ENCODE peak calls at places on chromosomes 12 and 14, in five cellular contexts. One of them, this sample, is unnamed.
A peak's percentile ranks its signal among the peaks of the same experiment; 100 is the strongest.

GRCh38 chr12:15701212-15701611 is 88.0 kb downstream of the EPS8 start:
- DNase-seq in activated B cell treated with CpG ODN at 0.5 μM for 24 hours: no peak
- DNase-seq in upper lobe of left lung: no peak
- DNase-seq in glutamatergic neuron: no peak
- DNase-seq in pancreas: no peak
- DNase-seq in this sample: no peak

GRCh38 chr12:4054643-4055042 is 181.4 kb upstream of the PARP11 start:
- DNase-seq in activated B cell treated with CpG ODN at 0.5 μM for 24 hours: no peak
- DNase-seq in upper lobe of left lung: no peak
- DNase-seq in glutamatergic neuron: no peak
- DNase-seq in pancreas: no peak
- DNase-seq in this sample: no peak

GRCh38 chr12:113146999-113147398 is 2.5 kb upstream of the CFAP73 start:
- DNase-seq in activated B cell treated with CpG ODN at 0.5 μM for 24 hours: no peak
- DNase-seq in upper lobe of left lung: no peak
- DNase-seq in glutamatergic neuron: no peak
- DNase-seq in pancreas: no peak
- DNase-seq in this sample: no peak

GRCh38 chr12:112368856-112369255 is 13.4 kb downstream of the HECTD4 start:
- DNase-seq in activated B cell treated with CpG ODN at 0.5 μM for 24 hours: no peak
- DNase-seq in upper lobe of left lung: no peak
- DNase-seq in glutamatergic neuron: no peak
- DNase-seq in pancreas: no peak
- DNase-seq in this sample: no peak

GRCh38 chr12:75877588-75878381 is 153.8 kb downstream of the PHLDA1 start:
- DNase-seq in activated B cell treated with CpG ODN at 0.5 μM for 24 hours: no peak
- DNase-seq in upper lobe of left lung: no peak
- DNase-seq in glutamatergic neuron: no peak
- DNase-seq in pancreas: no peak
- DNase-seq in this sample: no peak

GRCh38 chr12:76020281-76020680 is 11.3 kb downstream of the PHLDA1 start:
- DNase-seq in activated B cell treated with CpG ODN at 0.5 μM for 24 hours: no peak
- DNase-seq in upper lobe of left lung: no peak
- DNase-seq in glutamatergic neuron: no peak
- DNase-seq in pancreas: no peak
- DNase-seq in this sample: peak; percentile 85

GRCh38 chr12:130835436-130835835 is 3.6 kb downstream of the STX2 start:
- DNase-seq in activated B cell treated with CpG ODN at 0.5 μM for 24 hours: no peak
- DNase-seq in upper lobe of left lung: no peak
- DNase-seq in glutamatergic neuron: no peak
- DNase-seq in pancreas: no peak
- DNase-seq in this sample: no peak

GRCh38 chr14:23066368-23066767 is 9.0 kb upstream of the CDH24 start:
- DNase-seq in activated B cell treated with CpG ODN at 0.5 μM for 24 hours: no peak
- DNase-seq in upper lobe of left lung: no peak
- DNase-seq in glutamatergic neuron: no peak
- DNase-seq in pancreas: no peak
- DNase-seq in this sample: no peak

GRCh38 chr12:47303207-47303606 is 223.4 kb upstream of the AMIGO2 start:
- DNase-seq in activated B cell treated with CpG ODN at 0.5 μM for 24 hours: no peak
- DNase-seq in upper lobe of left lung: no peak
- DNase-seq in glutamatergic neuron: no peak
- DNase-seq in pancreas: no peak
- DNase-seq in this sample: peak; percentile 7

GRCh38 chr14:64465208-64465821 is at the start of gene AKAP5:
- DNase-seq in activated B cell treated with CpG ODN at 0.5 μM for 24 hours: peak; percentile 67
- DNase-seq in upper lobe of left lung: peak; percentile 93
- DNase-seq in glutamatergic neuron: peak; percentile 78
- DNase-seq in pancreas: peak; percentile 61
- DNase-seq in this sample: no peak

GRCh38 chr12:122981036-122981471 is 573 bp downstream of the ARL6IP4 start:
- DNase-seq in activated B cell treated with CpG ODN at 0.5 μM for 24 hours: no peak
- DNase-seq in upper lobe of left lung: no peak
- DNase-seq in glutamatergic neuron: peak; percentile 57
- DNase-seq in pancreas: no peak
- DNase-seq in this sample: no peak

GRCh38 chr14:100417466-100417865 is 94.3 kb downstream of the SLC25A47 start:
- DNase-seq in activated B cell treated with CpG ODN at 0.5 μM for 24 hours: no peak
- DNase-seq in upper lobe of left lung: no peak
- DNase-seq in glutamatergic neuron: peak; percentile 76
- DNase-seq in pancreas: peak; percentile 84
- DNase-seq in this sample: peak; percentile 88
- TF ChIP-seq CTCF in activated B cell treated with CpG ODN at 0.5 μM for 24 hours: no peak
- TF ChIP-seq CTCF in upper lobe of left lung: peak; percentile 25
- TF ChIP-seq CTCF in glutamatergic neuron: peak; percentile 49
- TF ChIP-seq CTCF in pancreas: peak; percentile 54
- TF ChIP-seq CTCF in this sample: peak; percentile 98

GRCh38 chr12:85642810-85643209 is 193.4 kb downstream of the RASSF9 start:
- DNase-seq in activated B cell treated with CpG ODN at 0.5 μM for 24 hours: no peak
- DNase-seq in upper lobe of left lung: no peak
- DNase-seq in glutamatergic neuron: no peak
- DNase-seq in pancreas: no peak
- DNase-seq in this sample: peak; percentile 79
- TF ChIP-seq CTCF in activated B cell treated with CpG ODN at 0.5 μM for 24 hours: no peak
- TF ChIP-seq CTCF in upper lobe of left lung: no peak
- TF ChIP-seq CTCF in glutamatergic neuron: no peak
- TF ChIP-seq CTCF in pancreas: no peak
- TF ChIP-seq CTCF in this sample: peak; percentile 76

GRCh38 chr12:121812921-121813896 is 9.4 kb downstream of the SETD1B start:
- DNase-seq in activated B cell treated with CpG ODN at 0.5 μM for 24 hours: no peak
- DNase-seq in upper lobe of left lung: peak; percentile 79
- DNase-seq in glutamatergic neuron: no peak
- DNase-seq in pancreas: peak; percentile 40
- DNase-seq in this sample: peak; percentile 69

GRCh38 chr12:121811434-121812319 is 7.9 kb downstream of the SETD1B start:
- DNase-seq in activated B cell treated with CpG ODN at 0.5 μM for 24 hours: peak; percentile 81
- DNase-seq in upper lobe of left lung: peak; percentile 97
- DNase-seq in glutamatergic neuron: peak; percentile 87
- DNase-seq in pancreas: peak; percentile 59
- DNase-seq in this sample: peak; percentile 57

GRCh38 chr12:121813951-121814350 is 10.1 kb downstream of the SETD1B start:
- DNase-seq in activated B cell treated with CpG ODN at 0.5 μM for 24 hours: no peak
- DNase-seq in upper lobe of left lung: no peak
- DNase-seq in glutamatergic neuron: no peak
- DNase-seq in pancreas: no peak
- DNase-seq in this sample: no peak

GRCh38 chr12:121810833-121811433 is 7.1 kb downstream of the SETD1B start:
- DNase-seq in activated B cell treated with CpG ODN at 0.5 μM for 24 hours: no peak
- DNase-seq in upper lobe of left lung: no peak
- DNase-seq in glutamatergic neuron: no peak
- DNase-seq in pancreas: no peak
- DNase-seq in this sample: no peak

DNA sequence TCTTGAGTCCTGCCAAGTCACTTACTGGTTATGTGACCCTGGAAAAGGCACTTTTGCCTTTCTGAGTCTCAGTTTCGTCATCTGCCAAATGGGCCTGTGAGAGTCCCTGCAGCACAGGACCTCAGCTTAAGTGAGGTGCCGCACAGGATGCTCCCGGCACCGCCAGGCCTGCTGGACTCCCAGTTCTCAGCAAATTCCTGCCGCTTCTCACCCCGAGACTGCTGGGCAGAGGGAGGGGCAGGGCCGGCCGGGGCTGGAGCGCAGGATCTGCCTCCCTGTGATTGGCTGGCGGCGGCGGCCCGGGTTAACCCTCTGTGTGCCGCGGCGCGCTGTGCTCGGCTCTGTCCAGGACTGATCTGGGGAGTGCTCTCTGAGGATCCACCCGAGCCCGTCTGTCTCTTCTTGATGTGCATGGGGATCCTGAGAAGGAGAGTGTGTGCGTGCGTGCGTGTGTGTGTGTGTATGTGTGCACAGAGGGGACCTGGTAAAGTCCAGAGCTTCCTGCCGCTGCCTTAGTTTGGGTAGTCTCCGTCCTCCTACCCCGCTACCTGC is 8.6 kb downstream of the SETD1B start:
- DNase-seq in activated B cell treated with CpG ODN at 0.5 μM for 24 hours: no peak
- DNase-seq in upper lobe of left lung: peak; percentile 95
- DNase-seq in glutamatergic neuron: peak; percentile 86
- DNase-seq in pancreas: peak; percentile 81
- DNase-seq in this sample: peak; percentile 75
- TF ChIP-seq CTCF in activated B cell treated with CpG ODN at 0.5 μM for 24 hours: no peak
- TF ChIP-seq CTCF in upper lobe of left lung: no peak
- TF ChIP-seq CTCF in glutamatergic neuron: peak; percentile 74
- TF ChIP-seq CTCF in pancreas: no peak
- TF ChIP-seq CTCF in this sample: no peak

GRCh38 chr14:103298620-103299019 is 35.4 kb upstream of the EIF5 start:
- DNase-seq in activated B cell treated with CpG ODN at 0.5 μM for 24 hours: no peak
- DNase-seq in upper lobe of left lung: no peak
- DNase-seq in glutamatergic neuron: no peak
- DNase-seq in pancreas: no peak
- DNase-seq in this sample: no peak
- TF ChIP-seq CTCF in activated B cell treated with CpG ODN at 0.5 μM for 24 hours: no peak
- TF ChIP-seq CTCF in upper lobe of left lung: no peak
- TF ChIP-seq CTCF in glutamatergic neuron: no peak
- TF ChIP-seq CTCF in pancreas: no peak
- TF ChIP-seq CTCF in this sample: no peak

GRCh38 chr12:96239711-96240234 is 45.6 kb downstream of the ELK3 start:
- DNase-seq in activated B cell treated with CpG ODN at 0.5 μM for 24 hours: no peak
- DNase-seq in upper lobe of left lung: peak; percentile 56
- DNase-seq in glutamatergic neuron: no peak
- DNase-seq in pancreas: no peak
- DNase-seq in this sample: peak; percentile 82
- TF ChIP-seq CTCF in activated B cell treated with CpG ODN at 0.5 μM for 24 hours: no peak
- TF ChIP-seq CTCF in upper lobe of left lung: no peak
- TF ChIP-seq CTCF in glutamatergic neuron: no peak
- TF ChIP-seq CTCF in pancreas: no peak
- TF ChIP-seq CTCF in this sample: no peak

This sample was measured in AG10803.